ENCODE peak calls at places on chromosomes 12 and 14, in six cellular contexts. S, N, C, T, A and I are unnamed samples.

GRCh38 chr12:2998789-2999264 is 39.6 kb downstream of the TEAD4 start:
- DNase-seq in C (peak), T (peak), S (peak), N (no peak), A (peak), I (peak)

GRCh38 chr14:65359503-65359902 is 53.0 kb upstream of the FUT8 start:
- DNase-seq in A (no peak), T (no peak), N (no peak), C (peak), S (no peak), I (no peak)

GRCh38 chr14:31263485-31264133 is 56.0 kb upstream of the HECTD1 start:
- DNase-seq in S (peak), T (peak), A (peak), C (peak), N (no peak), I (no peak)

GRCh38 chr14:97095269-97095668 is 298.1 kb downstream of the VRK1 start:
- DNase-seq in N (no peak), A (no peak), S (no peak), T (no peak), C (no peak), I (no peak)

GRCh38 chr12:89733579-89734201 is 25.1 kb upstream of the ATP2B1 start:
- DNase-seq in T (peak), S (peak), A (peak), N (no peak), C (peak), I (no peak)

GRCh38 chr12:69779928-69780327 is 41.3 kb downstream of the RAB3IP start:
- DNase-seq in A (no peak), S (peak), N (no peak), T (peak), C (peak), I (no peak)

GRCh38 chr12:39413836-39414771 is 28.8 kb downstream of the KIF21A start:
- DNase-seq in T (no peak), S (no peak), C (no peak), N (no peak), A (no peak), I (no peak)

GRCh38 chr12:45329238-45329637 is 113.3 kb downstream of the ANO6 start:
- DNase-seq in S (no peak), C (peak), N (no peak), A (no peak), T (no peak), I (no peak)

GRCh38 chr12:29234965-29235364 is 85.9 kb downstream of the FAR2 start:
- DNase-seq in C (no peak), T (no peak), A (no peak), N (no peak), S (no peak), I (no peak)

GRCh38 chr12:93133361-93133760 is 204.3 kb upstream of the EEA1 start:
- DNase-seq in C (no peak), S (no peak), T (no peak), N (no peak), A (no peak), I (no peak)

GRCh38 chr14:33642641-33643342 is 308.1 kb downstream of the EGLN3 start:
- DNase-seq in N (no peak), S (no peak), A (no peak), T (peak), C (peak), I (no peak)

GRCh38 chr12:88067301-88067700 is 38.1 kb upstream of the C12orf50 start:
- DNase-seq in S (no peak), N (no peak), A (no peak), T (no peak), C (no peak), I (no peak)